ENCODE peak calls at places on chromosomes 13 and 19, in nine cellular contexts. M is PC-9; R is tibial nerve; T is CD8-positive, alpha-beta memory T cell; Q is mesendoderm; K is brain microvascular endothelial cell; C is GM12865; G is fibroblast of lung; Y is heart right ventricle. Z is an unnamed sample.
A peak's percentile ranks its signal among the peaks of the same experiment; 100 is the strongest.

GRCh38 chr19:37763488-37763887 is 15.9 kb downstream of the ZNF573 start:
- DNase-seq in K (no peak), T (no peak), M (peak; percentile 44), Q (no peak), R (no peak), Y (no peak), C (no peak), G (peak; percentile 5), Z (no peak)

GRCh38 chr19:10701955-10702307 is 692 bp downstream of the QTRT1 start:
- DNase-seq in G (no peak), M (no peak), Q (peak; percentile 77), C (peak; percentile 57), T (no peak), K (no peak), Y (no peak), R (no peak), Z (no peak)

GRCh38 chr19:17893766-17894165 is 22.0 kb downstream of the SLC5A5 start:
- DNase-seq in Y (no peak), T (no peak), R (no peak), K (no peak), G (no peak), Q (no peak), C (no peak), M (peak; percentile 27), Z (no peak)

GRCh38 chr13:75585153-75585552 is 35.6 kb downstream of the UCHL3 start:
- DNase-seq in C (no peak), M (no peak), T (no peak), G (no peak), Q (no peak), K (no peak), Y (no peak), R (no peak), Z (no peak)

GRCh38 chr19:732325-733069 is 18.4 kb upstream of the MISP start:
- DNase-seq in T (no peak), C (peak; percentile 57), M (no peak), Q (no peak), G (no peak), Y (no peak), R (no peak), K (no peak), Z (no peak)

GRCh38 chr19:49395581-49396407 is 7.7 kb downstream of the KASH5 start:
- DNase-seq in Y (no peak), M (no peak), K (no peak), T (no peak), C (peak; percentile 58), G (no peak), R (no peak), Q (no peak), Z (no peak)

GRCh38 chr13:99658266-99658991 is 157.2 kb downstream of the TM9SF2 start:
- DNase-seq in R (peak; percentile 29), T (peak; percentile 75), M (no peak), C (peak; percentile 61), Y (peak; percentile 50), Q (peak; percentile 87), K (peak; percentile 71), G (peak; percentile 54), Z (no peak)

GRCh38 chr19:18364826-18365528 is 21.0 kb upstream of the GDF15 start:
- DNase-seq in G (peak; percentile 100), R (peak; percentile 75), K (peak; percentile 99), C (no peak), Y (peak; percentile 90), M (peak; percentile 100), Q (peak; percentile 99), T (no peak), Z (peak; percentile 99)

GRCh38 chr19:33725567-33725966 is 71.1 kb upstream of the KCTD15 start:
- DNase-seq in G (no peak), K (no peak), Q (no peak), R (no peak), Y (no peak), C (no peak), T (no peak), M (no peak), Z (no peak)

GRCh38 chr19:14345364-14345763 is 35.9 kb upstream of the ADGRE5 start:
- DNase-seq in R (no peak), K (no peak), C (no peak), Y (no peak), G (no peak), Q (no peak), M (no peak), T (no peak), Z (no peak)

GRCh38 chr19:2201473-2202148 is 34.5 kb downstream of the PLEKHJ1 start:
- DNase-seq in T (no peak), M (no peak), G (no peak), R (no peak), C (no peak), Q (no peak), Y (no peak), K (no peak), Z (no peak)

GRCh38 chr19:1261863-1262686 is 7.1 kb upstream of the CIRBP start:
- DNase-seq in G (peak; percentile 83), K (no peak), T (peak; percentile 44), R (no peak), M (peak; percentile 79), Q (no peak), Y (peak; percentile 64), C (no peak), Z (peak; percentile 97)

GRCh38 chr13:29503041-29503837 is 92.2 kb downstream of the SLC7A1 start:
- DNase-seq in T (no peak), M (no peak), G (peak; percentile 43), K (no peak), R (no peak), Y (no peak), Q (peak; percentile 56), C (no peak), Z (no peak)
- H3K4me3 ChIP-seq in T (no peak overlapping the region), M (no peak overlapping the region), G (no peak overlapping the region), K (peak overlapping the region; percentile 22), R (no peak overlapping the region), Y (no peak overlapping the region), Q (no peak overlapping the region), C (no peak overlapping the region), Z (no peak overlapping the region)

GRCh38 chr19:52945652-52946321 is 16.9 kb downstream of the ZNF816 start:
- DNase-seq in M (no peak), T (no peak), R (no peak), C (no peak), G (no peak), Q (no peak), Y (no peak), K (no peak), Z (no peak)

GRCh38 chr19:52941941-52942370 is 18.7 kb upstream of the ZNF888 start:
- DNase-seq in Q (peak; percentile 63), M (no peak), Y (peak; percentile 22), T (no peak), G (peak; percentile 23), C (peak; percentile 40), K (peak; percentile 7), R (peak; percentile 18), Z (no peak)

GRCh38 chr19:52942371-52943133 is 19.3 kb upstream of the ZNF888 start:
- DNase-seq in C (peak; percentile 94), M (peak; percentile 81), R (peak; percentile 92), K (peak; percentile 84), Q (peak; percentile 94), Y (peak; percentile 92), G (peak; percentile 81), T (peak; percentile 97), Z (peak; percentile 46)

GRCh38 chr19:52943884-52944643 is 18.6 kb downstream of the ZNF816 start:
- DNase-seq in C (no peak), R (no peak), T (no peak), K (no peak), Q (peak; percentile 59), M (no peak), G (no peak), Y (no peak), Z (no peak)

GRCh38 chr19:52943134-52943883 is 19.4 kb downstream of the ZNF816 start:
- DNase-seq in K (no peak), M (no peak), C (no peak), G (no peak), Q (no peak), T (no peak), R (no peak), Y (no peak), Z (no peak)
- H3K4me3 ChIP-seq in K (peak overlapping the region; percentile 72), M (peak overlapping the region; percentile 64), C (peak overlapping the region; percentile 77), G (peak overlapping the region; percentile 56), Q (no peak overlapping the region), T (peak overlapping the region; percentile 90), R (peak overlapping the region; percentile 50), Y (peak overlapping the region; percentile 88), Z (peak overlapping the region; percentile 100)

GRCh38 chr19:40286235-40286530 is 1.0 kb upstream of the AKT2 start:
- DNase-seq in G (no peak), M (no peak), K (no peak), R (no peak), C (no peak), T (no peak), Q (no peak), Y (no peak), Z (no peak)
- H3K4me3 ChIP-seq in G (no peak overlapping the region), M (no peak overlapping the region), K (no peak overlapping the region), R (no peak overlapping the region), C (peak overlapping the region; percentile 48), T (no peak overlapping the region), Q (no peak overlapping the region), Y (peak overlapping the region; percentile 93), Z (no peak overlapping the region)

GRCh38 chr19:46416077-46416709 is 2.8 kb upstream of the CCDC8 start:
- DNase-seq in K (peak; percentile 87), G (peak; percentile 88), Q (peak; percentile 96), R (peak; percentile 35), C (no peak), Y (peak; percentile 87), M (no peak), T (no peak), Z (no peak)
- H3K4me3 ChIP-seq in K (peak overlapping the region; percentile 52), G (peak overlapping the region; percentile 47), Q (no peak overlapping the region), R (peak overlapping the region; percentile 1), C (no peak overlapping the region), Y (peak overlapping the region; percentile 36), M (peak overlapping the region; percentile 43), T (no peak overlapping the region), Z (no peak overlapping the region)

GRCh38 chr13:74062933-74063332 is 71.3 kb downstream of the KLF12 start:
- DNase-seq in R (peak; percentile 18), Y (peak; percentile 80), K (peak; percentile 75), M (no peak), G (peak; percentile 86), Q (no peak), T (no peak), C (peak; percentile 85), Z (no peak)
- H3K4me3 ChIP-seq in R (no peak overlapping the region), Y (peak overlapping the region; percentile 38), K (no peak overlapping the region), M (no peak overlapping the region), G (peak overlapping the region; percentile 8), Q (no peak overlapping the region), T (peak overlapping the region; percentile 6), C (peak overlapping the region; percentile 45), Z (no peak overlapping the region)

Z was measured in LNCaP clone FGC.